ENCODE peak calls at places on chromosome 18, in five cellular contexts. Y, G, Z, C and K are unnamed samples.

GRCh38 chr18:35005963-35006577 is 35.1 kb upstream of the MAPRE2 start:
- DNase-seq in G (peak), Y (peak), C (no peak), Z (no peak), K (no peak)

GRCh38 chr18:25648724-25649260 is 296.8 kb upstream of the ZNF521 start:
- DNase-seq in Y (no peak), Z (no peak), C (no peak), G (no peak), K (no peak)

GRCh38 chr18:6569813-6570212 is 155.1 kb upstream of the L3MBTL4 start:
- DNase-seq in Y (no peak), Z (no peak), G (no peak), C (no peak), K (no peak)

GRCh38 chr18:71105078-71105819 is 816.4 kb downstream of the SOCS6 start:
- DNase-seq in C (no peak), G (no peak), Z (no peak), Y (peak), K (no peak)

GRCh38 chr18:30094556-30094955 is 948.0 kb downstream of the DSC3 start:
- DNase-seq in C (no peak), Z (no peak), G (no peak), Y (no peak), K (no peak)

GRCh38 chr18:4284528-4284927 is 170.6 kb downstream of the DLGAP1 start:
- DNase-seq in Z (no peak), G (no peak), Y (no peak), C (no peak), K (no peak)

GRCh38 chr18:11981633-11982366 is 493 bp downstream of the IMPA2 start:
- DNase-seq in G (no peak), C (no peak), Z (peak), Y (no peak), K (peak)

GRCh38 chr18:35389095-35389618 is 12.0 kb upstream of the ZNF396 start:
- DNase-seq in G (no peak), Y (peak), Z (no peak), C (no peak), K (no peak)

GRCh38 chr18:8610442-8610801 is 1.2 kb downstream of the RAB12 start:
- DNase-seq in C (no peak), G (no peak), Y (no peak), Z (no peak), K (no peak)

GRCh38 chr18:50632895-50633515 is 73.1 kb downstream of the MAPK4 start:
- DNase-seq in C (no peak), Y (no peak), G (no peak), Z (no peak), K (no peak)

GRCh38 chr18:7577706-7578105 is 10.6 kb downstream of the PTPRM start:
- DNase-seq in G (peak), Z (no peak), C (no peak), Y (peak), K (no peak)

DNA sequence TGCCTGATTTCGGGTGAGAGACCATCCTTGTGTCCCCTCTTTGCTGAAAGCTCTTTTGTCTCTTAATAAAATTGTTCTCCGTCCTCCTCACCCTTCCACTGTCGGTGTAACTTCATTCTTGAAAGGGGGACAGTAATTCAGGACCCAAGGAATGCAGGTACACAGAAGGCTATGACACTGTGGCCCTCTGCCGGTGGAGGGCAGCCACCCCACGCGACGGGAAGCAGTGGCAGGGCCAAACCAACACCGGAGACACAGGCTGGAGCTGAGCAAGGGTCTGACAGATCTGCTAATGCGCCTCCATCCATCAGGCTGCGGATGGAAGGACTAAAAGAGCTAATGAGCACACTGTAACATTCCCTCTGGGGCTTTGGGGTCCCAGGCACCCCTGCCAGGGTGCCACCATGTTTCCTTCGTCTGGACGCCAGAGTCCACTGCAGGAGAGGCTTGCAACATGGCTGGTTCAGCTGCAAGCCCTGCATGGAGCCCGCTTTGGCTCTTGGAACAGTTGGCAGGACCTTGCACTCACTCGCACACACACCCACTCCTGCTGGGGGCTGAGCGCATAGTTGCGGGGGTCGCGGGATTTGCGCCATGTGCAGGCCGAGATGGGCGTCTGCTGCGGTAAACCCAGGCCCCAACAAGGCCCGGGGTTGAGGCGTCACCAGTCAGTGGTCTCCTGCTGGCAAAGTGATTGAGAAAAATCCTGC is 544.1 kb upstream of the CDH7 start:
- DNase-seq in G (peak), Y (no peak), Z (peak), C (no peak), K (no peak)
- TF ChIP-seq CTCF in G (no peak), Y (no peak), Z (no peak), C (no peak), K (no peak)

GRCh38 chr18:77749189-77749588 is 499.5 kb downstream of the GALR1 start:
- DNase-seq in G (peak), Y (no peak), C (no peak), Z (no peak), K (no peak)
- TF ChIP-seq CTCF in G (no peak), Y (peak), C (no peak), Z (peak), K (no peak)

DNA sequence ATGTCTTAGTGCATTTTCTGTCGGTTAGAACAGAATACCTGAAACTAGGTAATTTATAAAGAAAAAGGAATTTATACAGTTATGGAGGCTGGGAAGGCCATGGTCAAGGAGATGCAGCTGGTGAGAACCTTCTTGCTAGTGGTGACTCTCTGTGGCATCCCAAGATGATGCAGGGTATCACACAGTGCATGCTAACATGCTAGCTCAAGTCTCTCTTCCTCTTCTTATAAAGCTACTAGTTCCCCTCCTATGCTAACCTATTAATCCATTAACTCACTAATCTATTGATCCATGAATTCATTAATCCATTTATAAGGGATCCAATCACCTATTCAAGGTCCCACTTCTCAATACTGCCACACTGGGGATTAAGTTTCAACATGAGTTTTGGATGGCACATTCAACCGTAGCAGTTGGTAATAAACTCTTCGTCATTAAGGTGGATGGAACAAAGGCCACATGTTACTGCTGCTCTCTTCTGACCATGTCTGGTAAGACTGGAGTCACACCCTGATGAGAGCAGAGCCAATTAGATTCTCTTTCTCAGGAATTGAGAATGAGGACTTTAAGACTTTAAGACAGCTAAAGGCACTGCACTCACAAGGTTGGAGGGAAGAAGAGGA is 211.6 kb upstream of the SMAD7 start:
- DNase-seq in Y (no peak), Z (no peak), C (no peak), G (no peak), K (no peak)
- TF ChIP-seq CTCF in Y (no peak), Z (no peak), C (no peak), G (no peak), K (no peak)

DNA sequence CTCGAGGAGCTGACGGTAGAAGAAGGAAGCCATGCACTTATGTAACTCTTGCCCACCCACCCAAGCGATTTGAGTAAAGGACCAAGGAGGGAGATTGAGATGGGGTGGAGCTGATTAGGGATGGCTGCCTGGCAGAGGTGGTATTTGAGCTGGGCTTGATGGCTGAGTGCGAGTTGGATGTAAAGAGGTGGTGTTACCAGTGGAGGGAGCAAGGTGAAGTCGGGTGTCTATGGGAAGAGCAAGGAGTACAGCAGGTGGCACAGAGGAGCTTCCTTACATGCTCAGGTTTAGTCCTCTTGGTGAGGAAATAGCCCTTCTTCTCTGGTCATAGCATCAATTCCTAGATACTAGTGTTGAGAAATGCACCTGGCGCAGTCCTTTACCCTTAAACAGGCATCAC is 294.2 kb upstream of the SKOR2 start:
- DNase-seq in G (peak), Z (no peak), Y (no peak), C (no peak), K (no peak)
- TF ChIP-seq CTCF in G (no peak), Z (no peak), Y (no peak), C (no peak), K (no peak)

GRCh38 chr18:13216732-13217465 is 1.7 kb upstream of the LDLRAD4 start:
- DNase-seq in G (no peak), Z (no peak), C (peak), Y (no peak), K (peak)

GRCh38 chr18:13217971-13218375 is 587 bp upstream of the LDLRAD4 start:
- DNase-seq in Z (no peak), C (no peak), G (no peak), Y (no peak), K (peak)

GRCh38 chr18:13217466-13217961 is 1.0 kb upstream of the LDLRAD4 start:
- DNase-seq in C (peak), Z (peak), G (peak), Y (no peak), K (peak)

GRCh38 chr18:13218376-13219011 is at the start of gene LDLRAD4:
- DNase-seq in Y (no peak), C (peak), G (no peak), Z (no peak), K (no peak)

GRCh38 chr18:13216092-13216582 is 2.4 kb upstream of the LDLRAD4 start:
- DNase-seq in Z (peak), Y (peak), G (peak), C (peak), K (no peak)
- TF ChIP-seq CTCF in Z (peak), Y (peak), G (peak), C (peak), K (no peak)

DNA sequence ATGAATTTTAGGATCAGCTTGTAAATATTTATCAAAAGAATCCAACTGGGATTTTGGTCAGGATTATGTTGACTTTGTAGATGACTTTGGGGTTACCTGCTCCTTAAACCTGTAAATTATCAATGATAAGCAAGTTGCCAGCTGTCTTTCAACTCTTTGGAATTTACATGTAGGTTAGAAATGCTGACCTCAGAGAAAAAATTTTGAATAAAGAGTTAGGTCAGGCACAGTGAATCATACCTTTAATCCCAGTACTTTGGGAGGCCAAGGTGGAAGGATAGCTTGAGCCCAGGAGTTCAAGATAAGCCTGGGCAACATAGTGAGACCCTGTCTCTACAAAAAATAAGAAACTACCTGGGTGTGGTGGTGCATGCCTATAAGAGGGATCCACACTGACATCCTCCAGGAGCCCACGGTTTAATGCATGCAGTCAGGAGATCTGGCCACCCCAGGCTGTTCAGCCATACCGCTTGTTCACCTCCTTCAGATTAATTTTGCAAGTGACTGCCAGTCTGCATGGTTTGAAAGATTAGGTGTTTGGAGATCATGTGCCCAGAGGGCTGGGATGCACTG is 83.5 kb upstream of the TXNDC2 start:
- DNase-seq in G (no peak), C (no peak), Y (no peak), Z (no peak), K (no peak)
- TF ChIP-seq CTCF in G (no peak), C (no peak), Y (no peak), Z (no peak), K (no peak)

GRCh38 chr18:79677221-79677620 is 2.4 kb upstream of the CTDP1 start:
- DNase-seq in C (no peak), Y (no peak), Z (no peak), G (no peak), K (no peak)

GRCh38 chr18:79680100-79680879 is 687 bp downstream of the CTDP1 start:
- DNase-seq in C (peak), Z (peak), G (peak), Y (peak), K (no peak)

GRCh38 chr18:79679552-79680099 is at the start of gene CTDP1:
- DNase-seq in Z (peak), G (peak), C (peak), Y (peak), K (peak)

GRCh38 chr18:79677840-79678239 is 1.8 kb upstream of the CTDP1 start:
- DNase-seq in Y (no peak), Z (no peak), G (no peak), C (no peak), K (no peak)

DNA sequence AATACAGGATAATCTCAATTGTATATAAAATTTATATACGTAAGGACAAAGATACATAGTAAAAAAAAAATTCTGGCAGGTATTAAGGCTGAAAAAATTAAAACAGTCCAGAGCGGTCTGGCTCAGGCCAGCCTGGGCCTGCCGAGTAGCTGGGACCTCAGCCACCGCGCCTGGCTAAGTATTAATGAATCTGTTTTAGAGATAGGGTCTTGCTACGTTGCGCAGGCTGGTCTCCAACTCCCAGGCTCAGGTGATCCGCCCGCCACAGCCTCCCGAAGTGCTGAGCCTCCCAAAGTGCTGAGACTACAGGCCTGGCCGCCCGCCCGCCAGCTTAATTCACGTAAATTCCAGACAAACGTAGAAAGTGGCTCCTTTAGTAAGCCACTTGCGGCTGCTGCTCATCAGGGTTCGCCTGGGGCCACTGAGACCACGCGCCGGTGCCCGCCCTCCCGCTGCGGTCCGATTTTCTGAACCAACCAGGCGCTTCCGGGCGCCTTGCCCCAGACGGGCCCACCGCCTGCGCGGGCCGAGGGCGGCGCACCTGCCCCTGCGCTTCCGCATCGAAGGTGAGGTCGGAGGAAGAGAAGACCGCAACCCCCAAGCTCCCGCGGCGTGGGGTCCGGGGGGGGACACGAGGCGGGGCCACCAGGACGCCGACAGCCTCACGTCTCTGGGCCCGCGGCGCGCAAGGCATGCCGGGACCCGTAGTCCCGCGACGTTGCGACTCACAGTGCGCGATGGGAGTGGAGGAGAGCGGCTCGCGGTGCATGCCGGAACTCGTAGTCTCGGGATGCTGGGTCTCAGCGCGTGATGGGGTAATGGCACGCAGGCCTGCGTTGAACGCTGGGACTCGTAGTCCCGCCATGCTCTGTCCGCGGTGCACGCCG is 695 bp upstream of the CTDP1 start:
- DNase-seq in Z (peak), G (peak), C (peak), Y (peak), K (peak)
- TF ChIP-seq CTCF in Z (no peak), G (no peak), C (no peak), Y (no peak), K (no peak)

GRCh38 chr18:57429607-57430165 is 5.5 kb upstream of the ONECUT2 start:
- DNase-seq in Y (no peak), Z (no peak), G (no peak), C (no peak), K (no peak)
- TF ChIP-seq CTCF in Y (no peak), Z (no peak), G (no peak), C (no peak), K (no peak)